ENCODE peak calls at places on chromosomes 1 and 21, in nine cellular contexts. One of them, this sample, is unnamed. For H3K27me3, the result is how much of the 10 kb centered on the place peaks cover.

GRCh38 chr1:112143871-112144441 is 154.5 kb upstream of the KCND3 start:
- DNase-seq in effector memory CD4-positive, alpha-beta T cell: no peak
- DNase-seq in fibroblast of lung: no peak
- DNase-seq in colonic mucosa: no peak
- DNase-seq in tibial artery: no peak
- DNase-seq in right cardiac atrium: peak
- DNase-seq in adrenal gland: peak
- DNase-seq in SJSA1: no peak
- DNase-seq in HL-60: no peak
- DNase-seq in this sample: no peak

GRCh38 chr21:39531777-39532333 is 80.1 kb downstream of the SH3BGR start:
- DNase-seq in fibroblast of lung: no peak
- DNase-seq in right cardiac atrium: no peak
- DNase-seq in effector memory CD4-positive, alpha-beta T cell: no peak
- DNase-seq in SJSA1: no peak
- DNase-seq in HL-60: no peak
- DNase-seq in tibial artery: no peak
- DNase-seq in colonic mucosa: no peak
- DNase-seq in adrenal gland: no peak
- DNase-seq in this sample: no peak

GRCh38 chr21:45012661-45013270 is 61.6 kb upstream of the ADARB1 start:
- DNase-seq in tibial artery: no peak
- DNase-seq in effector memory CD4-positive, alpha-beta T cell: no peak
- DNase-seq in SJSA1: no peak
- DNase-seq in HL-60: no peak
- DNase-seq in right cardiac atrium: no peak
- DNase-seq in fibroblast of lung: no peak
- DNase-seq in adrenal gland: no peak
- DNase-seq in colonic mucosa: peak
- DNase-seq in this sample: no peak

GRCh38 chr21:18549214-18549905 is 145.8 kb upstream of the TMPRSS15 start:
- DNase-seq in fibroblast of lung: peak
- DNase-seq in effector memory CD4-positive, alpha-beta T cell: no peak
- DNase-seq in SJSA1: no peak
- DNase-seq in right cardiac atrium: no peak
- DNase-seq in HL-60: no peak
- DNase-seq in adrenal gland: no peak
- DNase-seq in colonic mucosa: no peak
- DNase-seq in tibial artery: no peak
- DNase-seq in this sample: no peak

GRCh38 chr1:53585116-53585515 is 125.9 kb downstream of the DMRTB1 start:
- DNase-seq in effector memory CD4-positive, alpha-beta T cell: peak
- DNase-seq in HL-60: no peak
- DNase-seq in tibial artery: peak
- DNase-seq in SJSA1: no peak
- DNase-seq in fibroblast of lung: peak
- DNase-seq in right cardiac atrium: no peak
- DNase-seq in colonic mucosa: no peak
- DNase-seq in adrenal gland: peak
- DNase-seq in this sample: no peak

GRCh38 chr1:177546346-177546745 is 375.6 kb downstream of the BRINP2 start:
- DNase-seq in adrenal gland: no peak
- DNase-seq in right cardiac atrium: no peak
- DNase-seq in SJSA1: no peak
- DNase-seq in effector memory CD4-positive, alpha-beta T cell: no peak
- DNase-seq in colonic mucosa: no peak
- DNase-seq in fibroblast of lung: peak
- DNase-seq in tibial artery: no peak
- DNase-seq in HL-60: no peak
- DNase-seq in this sample: no peak

GRCh38 chr1:36609241-36610027 is 126.7 kb upstream of the CSF3R start:
- DNase-seq in effector memory CD4-positive, alpha-beta T cell: peak
- DNase-seq in fibroblast of lung: peak
- DNase-seq in right cardiac atrium: peak
- DNase-seq in SJSA1: no peak
- DNase-seq in colonic mucosa: peak
- DNase-seq in HL-60: peak
- DNase-seq in tibial artery: no peak
- DNase-seq in adrenal gland: peak
- DNase-seq in this sample: peak

GRCh38 chr1:225754940-225755635 is 22.5 kb upstream of the SRP9 start:
- DNase-seq in HL-60: peak
- DNase-seq in right cardiac atrium: peak
- DNase-seq in adrenal gland: peak
- DNase-seq in tibial artery: peak
- DNase-seq in colonic mucosa: peak
- DNase-seq in fibroblast of lung: peak
- DNase-seq in SJSA1: no peak
- DNase-seq in effector memory CD4-positive, alpha-beta T cell: no peak
- DNase-seq in this sample: no peak

GRCh38 chr21:25292396-25292795 is 314.9 kb downstream of the MRPL39 start:
- DNase-seq in fibroblast of lung: no peak
- DNase-seq in HL-60: no peak
- DNase-seq in effector memory CD4-positive, alpha-beta T cell: no peak
- DNase-seq in colonic mucosa: no peak
- DNase-seq in adrenal gland: no peak
- DNase-seq in SJSA1: no peak
- DNase-seq in right cardiac atrium: no peak
- DNase-seq in tibial artery: no peak
- DNase-seq in this sample: no peak

GRCh38 chr1:9321986-9322715 is 29.5 kb downstream of the SPSB1 start:
- DNase-seq in tibial artery: no peak
- DNase-seq in effector memory CD4-positive, alpha-beta T cell: no peak
- DNase-seq in right cardiac atrium: no peak
- DNase-seq in HL-60: no peak
- DNase-seq in SJSA1: no peak
- DNase-seq in adrenal gland: no peak
- DNase-seq in colonic mucosa: no peak
- DNase-seq in fibroblast of lung: no peak
- DNase-seq in this sample: no peak
- H3K27me3 ChIP-seq in tibial artery: under half
- H3K27me3 ChIP-seq in effector memory CD4-positive, alpha-beta T cell: under half
- H3K27me3 ChIP-seq in right cardiac atrium: under half
- H3K27me3 ChIP-seq in HL-60: under half
- H3K27me3 ChIP-seq in SJSA1: under half
- H3K27me3 ChIP-seq in adrenal gland: under half
- H3K27me3 ChIP-seq in colonic mucosa: under half
- H3K27me3 ChIP-seq in fibroblast of lung: under half
- H3K27me3 ChIP-seq in this sample: under half

DNA sequence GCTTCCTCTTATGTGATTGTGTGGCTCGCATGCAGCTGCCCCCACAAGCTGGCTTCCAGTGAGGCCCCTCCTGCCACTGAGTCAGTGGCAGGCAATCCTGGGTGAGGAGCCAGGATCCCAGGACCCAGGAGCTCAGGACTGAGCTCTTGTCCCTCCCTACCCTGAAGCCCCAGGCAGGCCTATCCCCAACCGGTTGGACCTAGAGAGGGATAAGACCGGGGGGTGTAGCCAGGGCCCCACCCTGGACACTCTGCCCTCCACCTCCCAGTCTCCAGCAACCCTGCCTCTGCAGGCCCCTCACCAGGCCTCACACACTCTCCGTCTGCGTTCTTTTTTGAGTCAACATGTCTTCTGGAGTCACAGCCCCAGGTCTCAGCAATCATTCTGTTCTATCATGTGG is 2.7 kb downstream of the VSIG8 start:
- DNase-seq in HL-60: no peak
- DNase-seq in right cardiac atrium: no peak
- DNase-seq in adrenal gland: no peak
- DNase-seq in SJSA1: no peak
- DNase-seq in fibroblast of lung: no peak
- DNase-seq in colonic mucosa: no peak
- DNase-seq in effector memory CD4-positive, alpha-beta T cell: no peak
- DNase-seq in tibial artery: no peak
- DNase-seq in this sample: no peak
- H3K27me3 ChIP-seq in HL-60: under half
- H3K27me3 ChIP-seq in right cardiac atrium: under half
- H3K27me3 ChIP-seq in adrenal gland: under half
- H3K27me3 ChIP-seq in SJSA1: under half
- H3K27me3 ChIP-seq in fibroblast of lung: under half
- H3K27me3 ChIP-seq in colonic mucosa: under half
- H3K27me3 ChIP-seq in effector memory CD4-positive, alpha-beta T cell: under half
- H3K27me3 ChIP-seq in tibial artery: under half
- H3K27me3 ChIP-seq in this sample: under half

DNA sequence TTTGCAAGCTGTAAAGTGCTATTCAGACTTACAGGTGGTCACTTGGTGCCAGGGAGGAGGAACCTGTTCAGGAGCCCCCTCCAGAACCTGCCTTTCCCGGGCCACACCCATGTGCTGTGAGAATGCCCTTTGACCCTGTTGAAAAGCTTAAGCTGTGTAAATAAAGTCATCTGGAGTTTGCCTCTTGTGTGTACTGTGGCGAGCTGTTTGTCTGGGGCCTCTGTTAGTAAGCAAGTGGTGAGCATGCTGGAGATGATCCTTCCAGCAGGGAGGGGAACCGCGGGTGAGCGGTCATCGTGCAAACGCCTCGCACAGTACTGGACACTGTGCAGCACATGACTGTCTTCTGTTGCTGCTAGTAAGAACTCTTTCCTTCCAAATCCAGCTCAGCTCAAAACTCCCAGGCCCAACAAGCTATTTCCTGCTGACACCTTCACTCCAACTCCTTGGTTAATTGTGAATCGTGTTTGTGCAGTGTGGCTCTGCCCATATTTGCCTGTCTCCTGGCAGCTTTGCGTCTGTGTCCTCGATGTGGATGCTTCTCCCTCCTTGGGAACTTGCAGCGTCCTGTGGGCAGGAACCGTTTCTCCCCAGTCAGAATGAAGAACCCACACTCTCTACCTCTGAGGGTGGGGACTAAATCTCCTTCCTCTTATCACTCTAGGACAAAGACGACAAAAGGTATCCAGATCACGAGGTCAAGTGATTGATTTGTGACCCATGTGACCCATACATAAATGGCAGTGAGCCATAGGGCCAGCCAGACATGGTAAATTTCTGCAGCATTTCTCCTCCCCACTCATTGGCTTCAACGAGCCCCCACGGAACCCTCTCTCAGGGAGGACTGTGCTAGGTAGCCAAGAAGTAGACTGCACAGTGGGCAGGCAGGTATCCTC is 13.9 kb upstream of the BTG2 start:
- DNase-seq in adrenal gland: no peak
- DNase-seq in tibial artery: no peak
- DNase-seq in fibroblast of lung: no peak
- DNase-seq in right cardiac atrium: no peak
- DNase-seq in colonic mucosa: peak
- DNase-seq in HL-60: no peak
- DNase-seq in effector memory CD4-positive, alpha-beta T cell: no peak
- DNase-seq in SJSA1: no peak
- DNase-seq in this sample: no peak
- H3K27me3 ChIP-seq in adrenal gland: under half
- H3K27me3 ChIP-seq in tibial artery: under half
- H3K27me3 ChIP-seq in fibroblast of lung: under half
- H3K27me3 ChIP-seq in right cardiac atrium: under half
- H3K27me3 ChIP-seq in colonic mucosa: under half
- H3K27me3 ChIP-seq in HL-60: under half
- H3K27me3 ChIP-seq in effector memory CD4-positive, alpha-beta T cell: under half
- H3K27me3 ChIP-seq in SJSA1: under half
- H3K27me3 ChIP-seq in this sample: under half

GRCh38 chr1:160400646-160401486 is 502 bp downstream of the VANGL2 start:
- DNase-seq in adrenal gland: no peak
- DNase-seq in effector memory CD4-positive, alpha-beta T cell: no peak
- DNase-seq in colonic mucosa: peak
- DNase-seq in HL-60: no peak
- DNase-seq in tibial artery: no peak
- DNase-seq in SJSA1: no peak
- DNase-seq in fibroblast of lung: peak
- DNase-seq in right cardiac atrium: peak
- DNase-seq in this sample: no peak
- H3K27me3 ChIP-seq in adrenal gland: under half
- H3K27me3 ChIP-seq in effector memory CD4-positive, alpha-beta T cell: under half
- H3K27me3 ChIP-seq in colonic mucosa: under half
- H3K27me3 ChIP-seq in HL-60: under half
- H3K27me3 ChIP-seq in tibial artery: under half
- H3K27me3 ChIP-seq in SJSA1: under half
- H3K27me3 ChIP-seq in fibroblast of lung: under half
- H3K27me3 ChIP-seq in right cardiac atrium: under half
- H3K27me3 ChIP-seq in this sample: under half

GRCh38 chr1:2962946-2963345 is 58.3 kb upstream of the ACTRT2 start:
- DNase-seq in fibroblast of lung: no peak
- DNase-seq in right cardiac atrium: no peak
- DNase-seq in colonic mucosa: no peak
- DNase-seq in SJSA1: no peak
- DNase-seq in effector memory CD4-positive, alpha-beta T cell: no peak
- DNase-seq in tibial artery: peak
- DNase-seq in adrenal gland: no peak
- DNase-seq in HL-60: no peak
- DNase-seq in this sample: no peak

GRCh38 chr1:2966435-2966834 is 54.8 kb upstream of the ACTRT2 start:
- DNase-seq in colonic mucosa: no peak
- DNase-seq in tibial artery: peak
- DNase-seq in right cardiac atrium: no peak
- DNase-seq in fibroblast of lung: no peak
- DNase-seq in adrenal gland: no peak
- DNase-seq in SJSA1: no peak
- DNase-seq in effector memory CD4-positive, alpha-beta T cell: no peak
- DNase-seq in HL-60: no peak
- DNase-seq in this sample: no peak

GRCh38 chr1:2966940-2967725 is 54.1 kb upstream of the ACTRT2 start:
- DNase-seq in fibroblast of lung: no peak
- DNase-seq in adrenal gland: no peak
- DNase-seq in tibial artery: peak
- DNase-seq in effector memory CD4-positive, alpha-beta T cell: no peak
- DNase-seq in colonic mucosa: no peak
- DNase-seq in right cardiac atrium: no peak
- DNase-seq in SJSA1: no peak
- DNase-seq in HL-60: no peak
- DNase-seq in this sample: no peak

GRCh38 chr1:2967881-2968280 is 53.4 kb upstream of the ACTRT2 start:
- DNase-seq in HL-60: no peak
- DNase-seq in right cardiac atrium: no peak
- DNase-seq in fibroblast of lung: no peak
- DNase-seq in SJSA1: no peak
- DNase-seq in colonic mucosa: no peak
- DNase-seq in effector memory CD4-positive, alpha-beta T cell: no peak
- DNase-seq in tibial artery: peak
- DNase-seq in adrenal gland: no peak
- DNase-seq in this sample: no peak

GRCh38 chr1:2965676-2966075 is 55.6 kb upstream of the ACTRT2 start:
- DNase-seq in right cardiac atrium: no peak
- DNase-seq in adrenal gland: no peak
- DNase-seq in tibial artery: no peak
- DNase-seq in HL-60: no peak
- DNase-seq in effector memory CD4-positive, alpha-beta T cell: no peak
- DNase-seq in fibroblast of lung: no peak
- DNase-seq in colonic mucosa: no peak
- DNase-seq in SJSA1: no peak
- DNase-seq in this sample: no peak
- H3K27me3 ChIP-seq in right cardiac atrium: under half
- H3K27me3 ChIP-seq in adrenal gland: under half
- H3K27me3 ChIP-seq in tibial artery: under half
- H3K27me3 ChIP-seq in HL-60: under half
- H3K27me3 ChIP-seq in effector memory CD4-positive, alpha-beta T cell: under half
- H3K27me3 ChIP-seq in fibroblast of lung: under half
- H3K27me3 ChIP-seq in colonic mucosa: under half
- H3K27me3 ChIP-seq in SJSA1: under half
- H3K27me3 ChIP-seq in this sample: under half

GRCh38 chr1:2432519-2432918 is 20.2 kb upstream of the PEX10 start:
- DNase-seq in right cardiac atrium: no peak
- DNase-seq in HL-60: no peak
- DNase-seq in fibroblast of lung: no peak
- DNase-seq in adrenal gland: no peak
- DNase-seq in tibial artery: no peak
- DNase-seq in effector memory CD4-positive, alpha-beta T cell: no peak
- DNase-seq in SJSA1: no peak
- DNase-seq in colonic mucosa: no peak
- DNase-seq in this sample: no peak
- H3K27me3 ChIP-seq in right cardiac atrium: under half
- H3K27me3 ChIP-seq in HL-60: under half
- H3K27me3 ChIP-seq in fibroblast of lung: under half
- H3K27me3 ChIP-seq in adrenal gland: under half
- H3K27me3 ChIP-seq in tibial artery: half or more
- H3K27me3 ChIP-seq in effector memory CD4-positive, alpha-beta T cell: under half
- H3K27me3 ChIP-seq in SJSA1: under half
- H3K27me3 ChIP-seq in colonic mucosa: under half
- H3K27me3 ChIP-seq in this sample: under half

This sample was measured in iPS DF 6.9.